ENCODE peak calls at places on chromosomes 11 and 22, in six cellular contexts. K, I, F, R, D and Z are unnamed samples.
A peak's percentile ranks its signal among the peaks of the same experiment; 100 is the strongest.

GRCh38 chr11:87428266-87428665 is 390.5 kb downstream of the TMEM135 start:
- DNase-seq in K (no peak), I (peak; percentile 9), F (peak; percentile 87), D (no peak), R (no peak), Z (no peak)

GRCh38 chr22:22773979-22774738 is 113.5 kb upstream of the IGLL5 start:
- DNase-seq in I (no peak), F (no peak), D (no peak), R (no peak), K (no peak), Z (no peak)

GRCh38 chr22:30169002-30169401 is 77.6 kb downstream of the LIF start:
- DNase-seq in F (no peak), I (no peak), K (no peak), R (no peak), D (no peak), Z (no peak)

GRCh38 chr11:77375114-77375513 is 73.6 kb upstream of the GDPD4 start:
- DNase-seq in I (peak; percentile 35), D (no peak), R (no peak), F (peak; percentile 54), K (no peak), Z (peak; percentile 1)

GRCh38 chr11:2901854-2902783 is 16.5 kb upstream of the CDKN1C start:
- DNase-seq in R (peak; percentile 96), K (peak; percentile 93), D (peak; percentile 94), F (peak; percentile 94), I (peak; percentile 93), Z (peak; percentile 91)

GRCh38 chr11:65133724-65134123 is 595 bp downstream of the SYVN1 start:
- DNase-seq in F (no peak), R (no peak), D (no peak), K (no peak), I (peak; percentile 52), Z (no peak)

GRCh38 chr11:64713031-64713780 is 9.8 kb downstream of the NRXN2 start:
- DNase-seq in D (no peak), I (peak; percentile 55), F (no peak), K (no peak), R (no peak), Z (no peak)

GRCh38 chr11:83159901-83160865 is 3.3 kb downstream of the PCF11 start:
- DNase-seq in I (peak; percentile 42), R (no peak), F (peak; percentile 59), K (no peak), D (no peak), Z (peak; percentile 11)

GRCh38 chr11:124086447-124086846 is 28.8 kb upstream of the VWA5A start:
- DNase-seq in K (peak; percentile 43), R (no peak), I (peak; percentile 51), D (no peak), F (no peak), Z (no peak)

GRCh38 chr11:35167451-35167954 is 28.5 kb downstream of the CD44 start:
- DNase-seq in K (no peak), R (no peak), I (peak; percentile 59), F (peak; percentile 36), D (no peak), Z (no peak)